ENCODE peak calls at places on chromosomes 4 and X, in six cellular contexts. R, G, M, Q, P and A are unnamed samples.

GRCh38 chrX:127947450-127947849 is 104.8 kb downstream of the ACTRT1 start:
- DNase-seq in M (no peak), P (no peak), Q (no peak), R (no peak), G (no peak), A (no peak)

GRCh38 chr4:110224812-110225211 is 26.4 kb upstream of the ELOVL6 start:
- DNase-seq in R (no peak), M (no peak), Q (no peak), P (no peak), G (no peak), A (no peak)

GRCh38 chr4:30714408-30715031 is 5.6 kb upstream of the PCDH7 start:
- DNase-seq in G (no peak), R (peak), P (peak), Q (peak), M (peak), A (peak)

GRCh38 chr4:37634180-37634579 is 52.0 kb downstream of the RELL1 start:
- DNase-seq in R (peak), M (no peak), G (no peak), Q (no peak), P (no peak), A (no peak)

GRCh38 chr4:21879187-21879586 is 69.4 kb downstream of the KCNIP4 start:
- DNase-seq in M (peak), R (peak), P (no peak), G (no peak), Q (no peak), A (peak)

GRCh38 chr4:134691915-134692314 is 490.3 kb upstream of the PABPC4L start:
- DNase-seq in R (no peak), M (no peak), G (no peak), P (no peak), Q (no peak), A (peak)

GRCh38 chrX:69538321-69538876 is 34.3 kb downstream of the NALF2 start:
- DNase-seq in Q (peak), M (peak), G (peak), R (peak), P (peak), A (peak)

GRCh38 chr4:8295471-8295870 is 25.9 kb downstream of the HTRA3 start:
- DNase-seq in R (no peak), G (no peak), M (no peak), Q (no peak), P (no peak), A (no peak)

GRCh38 chr4:61580721-61581377 is 380.7 kb downstream of the ADGRL3 start:
- DNase-seq in M (peak), Q (no peak), P (no peak), R (no peak), G (no peak), A (peak)

GRCh38 chr4:16224669-16225068 is 1.6 kb downstream of the TAPT1 start:
- DNase-seq in M (no peak), P (no peak), R (no peak), G (no peak), Q (no peak), A (no peak)
- H3K4me3 ChIP-seq in M (no peak), P (peak), R (peak), G (peak), Q (peak), A (no peak)

GRCh38 chrX:131752493-131753198 is 208.8 kb downstream of the OR13H1 start:
- DNase-seq in G (no peak), M (no peak), P (no peak), Q (no peak), R (no peak), A (peak)
- TF ChIP-seq CTCF in G (no peak), M (no peak), P (no peak), Q (no peak), R (no peak), A (no peak)

GRCh38 chr4:87337361-87337760 is 14.7 kb upstream of the HSD17B13 start:
- DNase-seq in Q (no peak), G (no peak), R (no peak), M (no peak), P (no peak), A (no peak)

GRCh38 chr4:87345139-87345538 is 22.5 kb upstream of the HSD17B13 start:
- DNase-seq in M (no peak), R (no peak), P (no peak), G (no peak), Q (no peak), A (no peak)

GRCh38 chr4:87339440-87339839 is 16.8 kb upstream of the HSD17B13 start:
- DNase-seq in R (no peak), P (no peak), G (no peak), M (no peak), Q (no peak), A (no peak)

GRCh38 chr4:87342872-87343271 is 20.2 kb upstream of the HSD17B13 start:
- DNase-seq in G (no peak), P (no peak), R (no peak), Q (no peak), M (no peak), A (no peak)
- H3K4me3 ChIP-seq in G (no peak), P (no peak), R (no peak), Q (no peak), M (no peak), A (no peak)

GRCh38 chrX:47746446-47746845 is 87.5 kb upstream of the UXT start:
- DNase-seq in P (no peak), M (peak), Q (no peak), R (no peak), G (no peak), A (peak)

GRCh38 chrX:47752685-47753084 is 84.0 kb upstream of the ZNF81 start:
- DNase-seq in Q (no peak), R (no peak), P (no peak), M (no peak), G (no peak), A (no peak)

GRCh38 chrX:47749185-47749967 is 87.3 kb upstream of the ZNF81 start:
- DNase-seq in Q (no peak), M (no peak), P (peak), G (no peak), R (peak), A (peak)

GRCh38 chrX:47748576-47748975 is 88.1 kb upstream of the ZNF81 start:
- DNase-seq in M (peak), P (no peak), R (no peak), Q (no peak), G (no peak), A (no peak)

GRCh38 chrX:47751670-47752069 is 85.0 kb upstream of the ZNF81 start:
- DNase-seq in P (peak), R (peak), M (peak), Q (peak), G (no peak), A (no peak)
- TF ChIP-seq CTCF in P (no peak), R (peak), M (peak), Q (peak), G (peak), A (no peak)

GRCh38 chr4:15231265-15232091 is 196.4 kb upstream of the C1QTNF7 start:
- DNase-seq in M (peak), R (peak), Q (peak), G (peak), P (peak), A (peak)
- H3K4me3 ChIP-seq in M (no peak), R (no peak), Q (no peak), G (no peak), P (no peak), A (no peak)

GRCh38 chrX:3651272-3651671 is 62.2 kb downstream of the PRKX start:
- DNase-seq in P (no peak), R (peak), Q (no peak), M (peak), G (no peak), A (peak)
- TF ChIP-seq CTCF in P (peak), R (peak), Q (peak), M (peak), G (peak), A (peak)

GRCh38 chr4:40627540-40627939 is 2.1 kb downstream of the RBM47 start:
- DNase-seq in P (no peak), R (no peak), Q (no peak), M (no peak), G (no peak), A (no peak)

GRCh38 chr4:40629401-40630334 is at the start of gene RBM47:
- DNase-seq in Q (peak), R (peak), M (peak), G (no peak), P (peak), A (peak)

GRCh38 chr4:40626183-40626990 is 3.3 kb downstream of the RBM47 start:
- DNase-seq in P (no peak), G (no peak), R (peak), Q (no peak), M (peak), A (no peak)

GRCh38 chr4:40628888-40629287 is 776 bp downstream of the RBM47 start:
- DNase-seq in P (no peak), R (peak), M (no peak), G (no peak), Q (no peak), A (no peak)

DNA sequence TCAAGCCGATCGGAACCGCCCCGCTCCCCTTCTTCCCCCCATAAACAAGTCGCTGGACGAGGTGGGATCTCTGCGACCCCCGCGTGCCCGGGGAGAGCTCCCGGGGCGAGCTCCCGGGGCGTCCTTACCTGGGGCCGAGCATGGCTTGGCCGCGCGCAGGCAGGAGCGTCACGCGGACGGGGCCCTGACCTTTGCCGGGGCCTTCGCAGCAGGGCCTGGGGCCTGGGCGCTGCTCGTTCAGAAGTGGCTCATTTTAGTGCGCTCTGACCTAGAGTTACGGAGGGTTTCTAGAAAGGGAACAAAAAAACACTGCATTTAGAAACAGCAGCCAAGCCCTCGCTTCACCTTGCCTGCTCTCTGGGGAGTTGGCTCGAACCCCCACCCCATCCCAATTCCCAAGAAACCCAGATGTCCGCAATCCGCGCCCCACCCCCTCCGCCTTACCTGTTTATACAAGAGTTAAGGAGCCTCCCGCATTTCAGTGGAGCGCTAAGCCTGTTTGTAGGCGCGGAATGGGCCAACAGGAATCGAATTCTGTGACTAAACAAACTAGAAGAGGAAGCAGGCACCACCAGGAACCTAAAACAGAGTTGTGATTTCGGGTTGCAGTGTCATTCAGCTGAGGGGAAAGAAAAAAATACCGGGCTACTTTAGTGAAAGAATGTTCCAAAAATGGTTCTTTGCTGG is 814 bp upstream of the RBM47 start:
- DNase-seq in Q (peak), G (no peak), P (peak), R (peak), M (no peak), A (no peak)
- H3K4me3 ChIP-seq in Q (peak), G (no peak), P (peak), R (peak), M (no peak), A (peak)

DNA sequence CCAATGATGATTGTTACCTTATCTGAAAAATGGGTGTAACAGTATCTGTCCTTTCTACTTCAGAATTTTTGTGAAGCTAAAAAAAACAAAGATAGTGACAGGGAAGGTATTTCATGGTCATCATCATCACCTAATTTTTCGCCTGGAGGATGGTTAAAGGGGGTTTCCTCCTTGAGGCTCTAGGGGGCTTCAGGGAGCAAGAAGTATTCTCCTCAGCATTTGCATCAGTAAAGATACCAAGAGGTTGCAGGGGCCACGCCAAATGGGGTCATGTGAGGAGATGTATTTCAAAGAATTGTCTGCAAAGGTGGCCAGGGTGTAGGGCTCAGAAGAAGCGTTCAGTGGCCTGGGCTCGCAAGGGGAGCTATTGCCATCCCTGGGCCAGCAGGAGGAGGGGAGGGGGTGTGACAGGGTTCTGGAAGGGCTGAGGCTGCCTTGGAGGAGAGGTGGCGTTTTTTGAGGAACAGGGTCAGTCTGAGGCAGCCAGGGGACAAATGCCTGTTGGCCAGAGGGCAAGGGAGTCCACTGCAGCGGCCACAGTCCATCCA is 7.3 kb upstream of the NSG1 start:
- DNase-seq in P (no peak), R (no peak), G (no peak), M (no peak), Q (no peak), A (no peak)
- TF ChIP-seq CTCF in P (no peak), R (no peak), G (no peak), M (no peak), Q (no peak), A (no peak)

DNA sequence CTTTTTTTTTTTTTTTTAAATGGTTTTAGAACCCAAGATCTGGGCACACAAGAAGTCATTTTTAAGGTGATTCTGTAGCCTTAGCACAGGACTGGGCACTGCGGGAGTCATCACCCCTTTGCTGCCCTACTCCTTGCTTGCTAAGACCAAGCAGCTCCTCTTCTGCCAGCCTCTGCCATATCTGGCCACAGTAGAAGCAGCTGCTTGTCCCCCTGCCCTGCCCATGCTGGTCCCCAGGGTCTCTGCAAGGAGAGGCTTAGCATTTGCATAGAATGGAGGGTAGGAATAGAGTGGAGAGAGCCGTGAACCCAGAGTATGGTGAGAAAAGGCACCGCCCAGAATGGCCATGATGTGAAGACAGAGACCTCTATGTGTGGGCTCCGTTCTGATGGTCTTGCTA is 109.3 kb downstream of the ADRA2C start:
- DNase-seq in P (no peak), G (no peak), M (no peak), Q (no peak), R (no peak), A (no peak)
- H3K4me3 ChIP-seq in P (no peak), G (no peak), M (no peak), Q (no peak), R (no peak), A (no peak)

GRCh38 chr4:156111706-156112105 is 158.0 kb upstream of the CTSO start:
- DNase-seq in M (no peak), Q (no peak), P (no peak), R (no peak), G (no peak), A (no peak)

GRCh38 chr4:156113138-156113537 is 159.5 kb upstream of the CTSO start:
- DNase-seq in Q (no peak), R (no peak), G (no peak), M (no peak), P (no peak), A (no peak)

GRCh38 chr4:156109943-156110925 is 156.6 kb upstream of the CTSO start:
- DNase-seq in G (no peak), R (peak), P (peak), Q (no peak), M (peak), A (no peak)
- TF ChIP-seq CTCF in G (peak), R (peak), P (no peak), Q (no peak), M (peak), A (peak)